ENCODE peak calls at places on chromosomes 3 and 15, in five cellular contexts. Y, D, J, A and G are unnamed samples.

GRCh38 chr15:99917237-99917636 is 184.0 kb upstream of the LYSMD4 start:
- DNase-seq in J (no peak), A (no peak), Y (no peak), D (no peak), G (no peak)

GRCh38 chr3:49519916-49520385 is 34.3 kb upstream of the BSN start:
- DNase-seq in Y (no peak), A (no peak), D (no peak), J (no peak), G (no peak)

GRCh38 chr3:193716155-193716554 is 123.1 kb downstream of the OPA1 start:
- DNase-seq in A (no peak), Y (no peak), J (no peak), D (no peak), G (no peak)

GRCh38 chr15:56887782-56888127 is 30.7 kb upstream of the TCF12 start:
- DNase-seq in Y (no peak), D (no peak), A (no peak), J (no peak), G (no peak)

GRCh38 chr3:125410922-125411321 is 35.8 kb upstream of the ZNF148 start:
- DNase-seq in A (no peak), D (no peak), J (no peak), Y (no peak), G (no peak)

GRCh38 chr3:94616833-94617232 is 554.0 kb downstream of the NSUN3 start:
- DNase-seq in D (no peak), J (no peak), A (no peak), Y (no peak), G (no peak)

GRCh38 chr3:175477651-175478224 is 618.6 kb downstream of the NAALADL2 start:
- DNase-seq in A (no peak), Y (no peak), J (no peak), D (no peak), G (no peak)

GRCh38 chr3:149581681-149582349 is 76.0 kb downstream of the WWTR1 start:
- DNase-seq in A (no peak), J (no peak), D (peak), Y (peak), G (peak)

GRCh38 chr3:144499346-144499745 is 527.7 kb downstream of the DIPK2A start:
- DNase-seq in A (no peak), Y (peak), D (no peak), J (no peak), G (no peak)

GRCh38 chr3:192920406-192920805 is 2.8 kb upstream of the MB21D2 start:
- DNase-seq in J (no peak), D (no peak), Y (no peak), A (no peak), G (no peak)

GRCh38 chr3:163914567-163914966 is 1163.7 kb downstream of the SI start:
- DNase-seq in D (no peak), Y (no peak), J (no peak), A (no peak), G (no peak)

GRCh38 chr3:175248832-175249231 is 389.7 kb downstream of the NAALADL2 start:
- DNase-seq in D (no peak), Y (no peak), J (no peak), A (no peak), G (no peak)

GRCh38 chr3:141414800-141415462 is 46.6 kb downstream of the ZBTB38 start:
- DNase-seq in A (no peak), J (no peak), Y (no peak), D (no peak), G (no peak)

GRCh38 chr15:58552505-58553364 is 120.9 kb downstream of the LIPC start:
- DNase-seq in A (no peak), Y (no peak), D (no peak), J (no peak), G (no peak)

GRCh38 chr3:32947466-32948238 is 3.8 kb upstream of the CCR4 start:
- DNase-seq in Y (peak), D (peak), A (peak), J (peak), G (peak)

GRCh38 chr15:73928971-73929627 is 2.8 kb downstream of the LOXL1 start:
- DNase-seq in A (no peak), J (no peak), D (peak), Y (no peak), G (peak)